ENCODE peak calls at places on chromosomes 13 and 19, in four cellular contexts. E, C, J and A are unnamed samples. For H3K9me3, the result is how much of the 10 kb centered on the place peaks cover.

GRCh38 chr13:77832339-77833100 is 86.1 kb downstream of the EDNRB start:
- DNase-seq in E (no peak), C (peak), J (no peak), A (no peak)

GRCh38 chr19:51142119-51142518 is at the start of gene SIGLEC7:
- DNase-seq in E (no peak), C (no peak), J (peak), A (peak)

GRCh38 chr13:95360052-95360451 is 58.8 kb upstream of the ABCC4 start:
- DNase-seq in E (no peak), C (no peak), J (no peak), A (no peak)

GRCh38 chr19:29672933-29673336 is 7.7 kb downstream of the PLEKHF1 start:
- DNase-seq in E (no peak), C (no peak), J (no peak), A (no peak)

GRCh38 chr13:27924529-27925141 is 4.8 kb downstream of the PDX1 start:
- DNase-seq in E (no peak), C (no peak), J (no peak), A (no peak)

GRCh38 chr13:79901336-79901735 is 420.4 kb downstream of the NDFIP2 start:
- DNase-seq in E (no peak), C (peak), J (no peak), A (no peak)

GRCh38 chr19:7658219-7658686 is 10.6 kb upstream of the RETN start:
- DNase-seq in E (no peak), C (no peak), J (no peak), A (no peak)

GRCh38 chr13:42808572-42808971 is 27.2 kb downstream of the FAM216B start:
- DNase-seq in E (no peak), C (no peak), J (no peak), A (no peak)

DNA sequence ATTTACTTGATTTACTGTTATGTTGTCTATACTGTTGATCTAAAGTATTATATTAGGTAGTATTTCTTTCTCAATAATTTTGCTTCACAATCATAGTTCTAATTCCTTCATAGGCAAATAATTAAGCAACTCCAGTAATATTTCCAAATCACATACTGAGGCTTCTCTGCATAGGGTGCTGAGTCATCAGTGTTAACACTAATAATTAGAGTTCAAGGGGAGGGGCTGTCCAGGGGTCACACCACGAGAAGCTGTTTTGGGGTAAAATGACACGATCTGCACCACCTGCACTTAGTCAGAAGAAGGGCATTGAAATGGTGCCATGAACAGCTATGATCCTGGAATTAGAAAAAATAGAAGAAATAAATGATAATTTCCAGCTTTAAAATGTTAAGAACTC is 1230.9 kb upstream of the SLC10A2 start:
- DNase-seq in E (no peak), C (no peak), J (no peak), A (no peak)
- H3K9me3 ChIP-seq in E (under half), C (under half), J (under half), A (under half)

DNA sequence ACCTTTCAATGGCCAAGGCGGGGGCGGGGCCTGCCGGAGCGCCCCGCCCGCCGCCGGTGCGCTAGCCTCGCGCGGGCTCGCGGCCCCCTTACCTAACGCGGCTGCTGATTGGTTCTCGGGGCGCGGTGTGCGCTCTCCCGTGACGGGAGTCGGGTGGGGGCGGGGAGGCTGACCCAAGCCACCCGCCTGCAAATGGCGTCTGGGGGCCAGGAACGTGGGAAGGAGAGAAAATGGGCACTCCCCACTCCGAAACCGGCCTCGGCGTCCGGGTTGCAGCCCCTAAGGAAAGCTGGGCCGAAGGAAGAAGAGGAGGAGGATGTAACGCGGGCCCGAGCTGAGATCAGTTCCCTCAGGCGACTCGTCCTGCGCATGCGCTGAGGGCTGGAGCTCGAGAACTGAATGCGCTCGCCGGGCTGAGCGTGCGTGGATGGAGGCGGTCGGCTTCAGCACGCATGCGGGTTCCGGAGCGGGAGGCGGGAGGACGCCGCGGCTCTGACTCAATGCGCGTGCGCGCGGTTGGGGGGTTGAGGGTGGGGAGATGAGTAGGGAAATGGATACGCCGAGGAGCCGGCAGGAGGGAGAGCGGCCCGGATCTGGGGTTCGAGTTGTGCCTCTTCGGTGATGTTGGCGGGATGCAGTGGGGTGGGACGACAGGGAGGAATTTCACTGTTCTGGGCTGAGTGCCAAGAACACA is at the start of gene SMG9:
- DNase-seq in E (peak), C (peak), J (peak), A (no peak)
- H3K27ac ChIP-seq in E (peak), C (peak), J (peak), A (peak)

GRCh38 chr19:19147344-19147743 is 9.1 kb upstream of the TMEM161A start:
- DNase-seq in E (no peak), C (no peak), J (no peak), A (no peak)

GRCh38 chr19:19146000-19146608 is 7.8 kb upstream of the TMEM161A start:
- DNase-seq in E (peak), C (peak), J (peak), A (no peak)

GRCh38 chr19:19146865-19147264 is 8.6 kb upstream of the TMEM161A start:
- DNase-seq in E (no peak), C (no peak), J (no peak), A (no peak)

GRCh38 chr19:19142347-19142746 is 4.1 kb upstream of the TMEM161A start:
- DNase-seq in E (no peak), C (no peak), J (no peak), A (no peak)

GRCh38 chr19:19145281-19145999 is 7.2 kb upstream of the TMEM161A start:
- DNase-seq in E (no peak), C (no peak), J (no peak), A (no peak)
- H3K4me3 ChIP-seq in E (peak), C (no peak), J (no peak), A (peak)

DNA sequence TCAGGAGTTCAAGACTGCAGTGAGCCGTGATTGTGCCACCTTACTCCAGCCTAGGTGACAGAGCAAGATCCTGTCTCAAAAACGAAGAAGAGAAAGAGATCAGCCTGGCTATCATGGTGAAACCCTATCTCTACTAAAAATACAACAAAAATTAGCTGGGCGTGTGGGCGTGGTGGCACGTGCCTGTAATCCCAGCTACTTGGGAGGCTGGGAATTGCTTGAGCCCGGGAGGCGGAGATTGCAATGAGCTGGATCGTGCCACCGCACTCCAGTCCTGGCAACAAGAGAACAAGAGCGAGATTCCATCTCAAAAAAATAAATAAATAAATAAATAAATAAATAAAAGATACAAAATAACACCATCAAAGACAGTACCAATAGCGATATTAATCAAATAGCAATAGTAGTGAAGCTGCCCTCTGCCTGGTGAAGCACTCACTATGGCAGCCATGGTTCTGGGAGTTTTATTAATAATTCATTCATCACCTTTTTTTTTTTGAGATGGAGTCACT is 53.9 kb downstream of the NFIC start:
- DNase-seq in E (no peak), C (no peak), J (no peak), A (no peak)
- H3K9me3 ChIP-seq in E (under half), C (under half), J (under half), A (under half)